ENCODE peak calls at places on chromosomes 3 and 15, in four cellular contexts. One of them, this sample, is unnamed.

GRCh38 chr15:91942676-91943417 is 89.3 kb downstream of the SLCO3A1 start:
- DNase-seq in tibial artery: peak
- DNase-seq in pancreas: peak
- DNase-seq in heart right ventricle: peak
- DNase-seq in this sample: no peak

GRCh38 chr3:157948605-157949383 is 157.4 kb downstream of the SHOX2 start:
- DNase-seq in tibial artery: no peak
- DNase-seq in pancreas: no peak
- DNase-seq in heart right ventricle: no peak
- DNase-seq in this sample: no peak

GRCh38 chr3:39707314-39707909 is 102.0 kb upstream of the MYRIP start:
- DNase-seq in tibial artery: no peak
- DNase-seq in pancreas: no peak
- DNase-seq in heart right ventricle: no peak
- DNase-seq in this sample: no peak

GRCh38 chr15:49370782-49371181 is 52.3 kb upstream of the FGF7 start:
- DNase-seq in tibial artery: no peak
- DNase-seq in pancreas: no peak
- DNase-seq in heart right ventricle: no peak
- DNase-seq in this sample: no peak

GRCh38 chr3:119690043-119690656 is 12.7 kb upstream of the CFAP91 start:
- DNase-seq in tibial artery: no peak
- DNase-seq in pancreas: no peak
- DNase-seq in heart right ventricle: no peak
- DNase-seq in this sample: no peak

GRCh38 chr3:192901435-192901834 is 16.2 kb downstream of the MB21D2 start:
- DNase-seq in tibial artery: no peak
- DNase-seq in pancreas: no peak
- DNase-seq in heart right ventricle: no peak
- DNase-seq in this sample: no peak

GRCh38 chr3:50649451-50649931 is 25.2 kb upstream of the DOCK3 start:
- DNase-seq in tibial artery: no peak
- DNase-seq in pancreas: no peak
- DNase-seq in heart right ventricle: peak
- DNase-seq in this sample: peak

GRCh38 chr3:158659454-158660237 is 12.8 kb downstream of the LXN start:
- DNase-seq in tibial artery: peak
- DNase-seq in pancreas: peak
- DNase-seq in heart right ventricle: no peak
- DNase-seq in this sample: peak

GRCh38 chr15:85073556-85074194 is 92.0 kb downstream of the PDE8A start:
- DNase-seq in tibial artery: no peak
- DNase-seq in pancreas: no peak
- DNase-seq in heart right ventricle: no peak
- DNase-seq in this sample: no peak

GRCh38 chr3:127074900-127075360 is 92.0 kb downstream of the PLXNA1 start:
- DNase-seq in tibial artery: peak
- DNase-seq in pancreas: no peak
- DNase-seq in heart right ventricle: no peak
- DNase-seq in this sample: no peak

GRCh38 chr3:137519602-137520001 is 244.5 kb upstream of the SOX14 start:
- DNase-seq in tibial artery: no peak
- DNase-seq in pancreas: no peak
- DNase-seq in heart right ventricle: no peak
- DNase-seq in this sample: no peak

GRCh38 chr15:26661727-26662126 is 111.1 kb downstream of the GABRB3 start:
- DNase-seq in tibial artery: no peak
- DNase-seq in pancreas: no peak
- DNase-seq in heart right ventricle: no peak
- DNase-seq in this sample: no peak

GRCh38 chr15:41001524-41001923 is 48.3 kb downstream of the CHAC1 start:
- DNase-seq in tibial artery: no peak
- DNase-seq in pancreas: peak
- DNase-seq in heart right ventricle: no peak
- DNase-seq in this sample: no peak

GRCh38 chr3:62100233-62100989 is 272.9 kb downstream of the FEZF2 start:
- DNase-seq in tibial artery: no peak
- DNase-seq in pancreas: no peak
- DNase-seq in heart right ventricle: no peak
- DNase-seq in this sample: no peak

GRCh38 chr3:40911264-40911663 is 288.0 kb upstream of the CTNNB1 start:
- DNase-seq in tibial artery: no peak
- DNase-seq in pancreas: no peak
- DNase-seq in heart right ventricle: no peak
- DNase-seq in this sample: no peak

GRCh38 chr3:173892547-173892946 is 495.0 kb downstream of the NLGN1 start:
- DNase-seq in tibial artery: no peak
- DNase-seq in pancreas: no peak
- DNase-seq in heart right ventricle: no peak
- DNase-seq in this sample: no peak

GRCh38 chr15:64197425-64197824 is 34.6 kb upstream of the PPIB start:
- DNase-seq in tibial artery: no peak
- DNase-seq in pancreas: no peak
- DNase-seq in heart right ventricle: no peak
- DNase-seq in this sample: no peak

GRCh38 chr15:75578206-75578947 is 738 bp downstream of the PTPN9 start:
- DNase-seq in tibial artery: no peak
- DNase-seq in pancreas: no peak
- DNase-seq in heart right ventricle: peak
- DNase-seq in this sample: peak

GRCh38 chr3:172018364-172018763 is 21.0 kb upstream of the FNDC3B start:
- DNase-seq in tibial artery: no peak
- DNase-seq in pancreas: no peak
- DNase-seq in heart right ventricle: no peak
- DNase-seq in this sample: no peak

GRCh38 chr15:81098884-81099601 is 35.0 kb upstream of the CFAP161 start:
- DNase-seq in tibial artery: peak
- DNase-seq in pancreas: no peak
- DNase-seq in heart right ventricle: peak
- DNase-seq in this sample: no peak

GRCh38 chr3:8891774-8892173 is 71.5 kb downstream of the RAD18 start:
- DNase-seq in tibial artery: no peak
- DNase-seq in pancreas: no peak
- DNase-seq in heart right ventricle: no peak
- DNase-seq in this sample: no peak

GRCh38 chr3:195715583-195716266 is 5.1 kb upstream of the MUC20 start:
- DNase-seq in tibial artery: no peak
- DNase-seq in pancreas: peak
- DNase-seq in heart right ventricle: no peak
- DNase-seq in this sample: no peak

GRCh38 chr3:30626443-30627181 is 20.2 kb downstream of the TGFBR2 start:
- DNase-seq in tibial artery: no peak
- DNase-seq in pancreas: no peak
- DNase-seq in heart right ventricle: no peak
- DNase-seq in this sample: no peak

GRCh38 chr3:62462097-62462789 is 88.9 kb upstream of the FEZF2 start:
- DNase-seq in tibial artery: no peak
- DNase-seq in pancreas: no peak
- DNase-seq in heart right ventricle: no peak
- DNase-seq in this sample: no peak

GRCh38 chr3:71062037-71062919 is 521.2 kb downstream of the FOXP1 start:
- DNase-seq in tibial artery: no peak
- DNase-seq in pancreas: no peak
- DNase-seq in heart right ventricle: no peak
- DNase-seq in this sample: no peak
- H3K27ac ChIP-seq in tibial artery: peak
- H3K27ac ChIP-seq in pancreas: peak
- H3K27ac ChIP-seq in heart right ventricle: peak
- H3K27ac ChIP-seq in this sample: peak

GRCh38 chr15:32901995-32902394 is 184.2 kb downstream of the GREM1 start:
- DNase-seq in tibial artery: no peak
- DNase-seq in pancreas: no peak
- DNase-seq in heart right ventricle: no peak
- DNase-seq in this sample: no peak

GRCh38 chr15:32903591-32903990 is 185.8 kb downstream of the GREM1 start:
- DNase-seq in tibial artery: no peak
- DNase-seq in pancreas: no peak
- DNase-seq in heart right ventricle: no peak
- DNase-seq in this sample: no peak

GRCh38 chr15:32898414-32898813 is 180.6 kb downstream of the GREM1 start:
- DNase-seq in tibial artery: no peak
- DNase-seq in pancreas: no peak
- DNase-seq in heart right ventricle: no peak
- DNase-seq in this sample: no peak

GRCh38 chr15:32901192-32901591 is 183.4 kb downstream of the GREM1 start:
- DNase-seq in tibial artery: no peak
- DNase-seq in pancreas: no peak
- DNase-seq in heart right ventricle: no peak
- DNase-seq in this sample: no peak

GRCh38 chr15:32898991-32899613 is 181.3 kb downstream of the GREM1 start:
- DNase-seq in tibial artery: no peak
- DNase-seq in pancreas: no peak
- DNase-seq in heart right ventricle: no peak
- DNase-seq in this sample: no peak
- H3K27ac ChIP-seq in tibial artery: no peak
- H3K27ac ChIP-seq in pancreas: no peak
- H3K27ac ChIP-seq in heart right ventricle: no peak
- H3K27ac ChIP-seq in this sample: no peak

DNA sequence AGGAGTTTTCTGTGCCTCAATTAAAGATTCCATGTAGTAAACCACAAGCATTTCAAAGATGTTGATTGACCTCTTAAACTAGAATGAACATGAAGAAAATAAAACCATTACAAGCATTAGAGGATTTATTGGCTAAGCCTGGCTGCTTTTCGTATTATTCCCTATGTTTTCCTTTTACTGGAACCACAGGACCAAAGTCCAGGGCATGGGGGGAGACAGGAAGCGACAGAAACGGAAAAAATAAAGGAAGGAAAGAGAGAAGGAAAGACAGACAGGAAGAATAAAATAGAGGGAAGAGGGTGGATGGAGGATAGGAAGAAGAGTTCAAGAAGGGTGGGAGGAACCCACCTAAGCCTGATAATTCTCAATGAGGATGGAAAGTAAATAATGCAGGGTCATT is 169.9 kb downstream of the SHQ1 start:
- DNase-seq in tibial artery: no peak
- DNase-seq in pancreas: no peak
- DNase-seq in heart right ventricle: no peak
- DNase-seq in this sample: no peak
- H3K27ac ChIP-seq in tibial artery: no peak
- H3K27ac ChIP-seq in pancreas: no peak
- H3K27ac ChIP-seq in heart right ventricle: no peak
- H3K27ac ChIP-seq in this sample: no peak

GRCh38 chr3:106065831-106066230 is 197.0 kb upstream of the CBLB start:
- DNase-seq in tibial artery: no peak
- DNase-seq in pancreas: no peak
- DNase-seq in heart right ventricle: no peak
- DNase-seq in this sample: no peak

GRCh38 chr3:106068386-106068785 is 199.6 kb upstream of the CBLB start:
- DNase-seq in tibial artery: no peak
- DNase-seq in pancreas: no peak
- DNase-seq in heart right ventricle: no peak
- DNase-seq in this sample: no peak

GRCh38 chr3:106070187-106070586 is 201.4 kb upstream of the CBLB start:
- DNase-seq in tibial artery: no peak
- DNase-seq in pancreas: no peak
- DNase-seq in heart right ventricle: no peak
- DNase-seq in this sample: no peak

GRCh38 chr3:106068795-106069194 is 200.0 kb upstream of the CBLB start:
- DNase-seq in tibial artery: no peak
- DNase-seq in pancreas: no peak
- DNase-seq in heart right ventricle: no peak
- DNase-seq in this sample: no peak

DNA sequence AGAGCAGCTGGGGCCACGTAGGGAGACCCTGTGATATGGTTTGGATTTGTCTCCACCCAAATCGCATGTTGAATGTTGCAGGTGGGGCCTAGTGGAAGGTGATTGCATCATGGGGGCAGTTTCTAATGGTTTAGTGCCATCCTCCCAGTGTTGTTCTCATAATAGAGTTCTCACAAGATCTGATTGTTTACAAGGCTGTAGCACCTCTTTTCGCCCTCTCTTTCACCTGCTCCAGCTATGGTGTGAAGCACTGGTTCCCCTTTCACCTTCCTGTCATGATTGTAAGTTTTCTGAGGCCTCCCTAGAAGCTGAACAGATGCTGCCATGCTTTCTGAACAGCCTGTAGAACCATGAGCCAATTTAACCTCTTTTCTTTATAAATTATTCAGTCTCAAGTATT is 198.9 kb upstream of the CBLB start:
- DNase-seq in tibial artery: no peak
- DNase-seq in pancreas: no peak
- DNase-seq in heart right ventricle: no peak
- DNase-seq in this sample: no peak
- H3K27ac ChIP-seq in tibial artery: peak
- H3K27ac ChIP-seq in pancreas: no peak
- H3K27ac ChIP-seq in heart right ventricle: no peak
- H3K27ac ChIP-seq in this sample: no peak

GRCh38 chr15:78811124-78811824 is at the start of gene ADAMTS7:
- DNase-seq in tibial artery: peak
- DNase-seq in pancreas: peak
- DNase-seq in heart right ventricle: peak
- DNase-seq in this sample: peak

GRCh38 chr15:78811825-78812183 is 540 bp upstream of the ADAMTS7 start:
- DNase-seq in tibial artery: no peak
- DNase-seq in pancreas: no peak
- DNase-seq in heart right ventricle: peak
- DNase-seq in this sample: no peak

GRCh38 chr15:78810003-78810376 is 1.3 kb downstream of the ADAMTS7 start:
- DNase-seq in tibial artery: no peak
- DNase-seq in pancreas: no peak
- DNase-seq in heart right ventricle: no peak
- DNase-seq in this sample: no peak

GRCh38 chr15:78808550-78808949 is 2.7 kb downstream of the ADAMTS7 start:
- DNase-seq in tibial artery: no peak
- DNase-seq in pancreas: no peak
- DNase-seq in heart right ventricle: no peak
- DNase-seq in this sample: no peak

DNA sequence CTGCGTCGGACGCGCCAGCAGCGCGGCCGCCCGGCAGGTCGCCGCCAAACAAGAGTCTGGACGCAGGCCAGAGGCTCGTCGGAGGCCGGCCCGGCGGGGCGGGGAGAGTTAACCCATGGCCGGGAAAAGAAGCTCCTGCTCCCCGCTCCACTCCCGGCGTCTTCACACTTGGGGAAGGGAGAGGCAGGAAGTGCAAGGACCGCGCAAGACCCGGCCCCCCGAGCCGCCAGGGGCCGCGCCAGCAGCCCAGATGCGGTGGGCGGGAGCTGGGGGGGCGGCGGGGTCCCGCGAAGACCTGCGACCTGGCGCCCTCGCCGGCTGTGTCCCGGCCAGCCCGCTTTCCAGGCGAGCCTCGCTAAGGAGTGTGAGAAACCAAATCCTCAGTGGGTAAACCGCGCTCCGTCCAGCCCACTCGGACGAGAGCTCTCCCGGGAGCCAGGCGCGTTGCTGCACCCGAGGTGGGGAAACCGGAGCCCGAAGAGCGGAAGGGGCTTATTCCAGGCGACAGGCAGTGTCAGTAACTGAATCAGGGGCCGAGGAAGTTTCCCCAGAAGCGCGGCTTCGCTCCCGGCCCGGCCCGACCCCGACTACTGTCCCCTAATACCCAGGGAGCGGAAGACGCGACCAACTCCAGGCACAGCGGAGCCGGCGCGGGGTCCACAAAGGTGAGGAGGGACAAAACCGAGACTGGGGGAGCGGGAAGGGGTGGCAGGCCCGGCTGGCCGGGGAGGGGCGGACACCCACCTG is 714 bp downstream of the ADAMTS7 start:
- DNase-seq in tibial artery: no peak
- DNase-seq in pancreas: no peak
- DNase-seq in heart right ventricle: peak
- DNase-seq in this sample: no peak
- H3K27ac ChIP-seq in tibial artery: peak
- H3K27ac ChIP-seq in pancreas: no peak
- H3K27ac ChIP-seq in heart right ventricle: peak
- H3K27ac ChIP-seq in this sample: no peak